ENCODE peak calls at places on chromosomes 1 and 21, in four cellular contexts. X is activated CD8-positive, alpha-beta memory T cell treated with anti-CD3 and anti-CD28 coated beads, Interleukin-2, amount 50 U/mL, for 4 hours; O is substantia nigra; N is EL. F is an unnamed sample.

GRCh38 chr1:173451981-173452380 is 25.2 kb upstream of the PRDX6 start:
- DNase-seq in X (no peak), O (peak), N (no peak), F (no peak)

GRCh38 chr1:16718908-16719533 is 21.3 kb upstream of the RNU1-4 start:
- DNase-seq in X (no peak), O (no peak), N (peak), F (peak)

GRCh38 chr1:31122779-31123178 is 57.3 kb upstream of the PUM1 start:
- DNase-seq in X (no peak), O (no peak), N (no peak), F (no peak)

GRCh38 chr21:31294691-31295090 is 49.4 kb downstream of the TIAM1 start:
- DNase-seq in X (no peak), O (peak), N (no peak), F (no peak)

GRCh38 chr1:213689260-213689659 is 298.5 kb upstream of the PROX1 start:
- DNase-seq in X (no peak), O (no peak), N (no peak), F (no peak)

GRCh38 chr1:230231739-230232075 is 164.7 kb downstream of the GALNT2 start:
- DNase-seq in X (no peak), O (no peak), N (no peak), F (no peak)

GRCh38 chr1:215279682-215280081 is 197.1 kb downstream of the KCNK2 start:
- DNase-seq in X (no peak), O (no peak), N (no peak), F (no peak)

GRCh38 chr1:200184196-200184595 is 156.7 kb downstream of the NR5A2 start:
- DNase-seq in X (no peak), O (peak), N (peak), F (no peak)

GRCh38 chr1:186289943-186290560 is 85.0 kb downstream of the TPR start:
- DNase-seq in X (no peak), O (no peak), N (no peak), F (no peak)